ENCODE peak calls at places on chromosome 9, in five cellular contexts. W is HuH-7, D is HS-5, X is colonic mucosa, A is left ventricle myocardium inferior. H is an unnamed sample.

GRCh38 chr9:109317979-109318671 is 2.7 kb downstream of the EPB41L4B start:
- DNase-seq in D (no peak), A (no peak), X (no peak), W (no peak), H (no peak)

GRCh38 chr9:4550777-4551476 is 60.7 kb downstream of the SLC1A1 start:
- DNase-seq in A (no peak), X (no peak), D (no peak), W (no peak), H (no peak)

GRCh38 chr9:95726756-95727155 is 148.7 kb upstream of the ERCC6L2 start:
- DNase-seq in X (no peak), W (peak), D (peak), A (no peak), H (peak)

GRCh38 chr9:35659340-35659739 is 1.2 kb downstream of the CCDC107 start:
- DNase-seq in X (no peak), A (no peak), D (no peak), W (no peak), H (no peak)

GRCh38 chr9:92359380-92360007 is 33.7 kb downstream of the CENPP start:
- DNase-seq in A (no peak), W (no peak), X (no peak), D (no peak), H (no peak)

GRCh38 chr9:114560956-114561355 is 26.6 kb upstream of the ATP6V1G1 start:
- DNase-seq in W (no peak), D (no peak), X (no peak), A (no peak), H (no peak)

GRCh38 chr9:6414291-6414690 is 1.3 kb downstream of the UHRF2 start:
- DNase-seq in A (no peak), D (no peak), X (peak), W (no peak), H (peak)

GRCh38 chr9:99966001-99966400 is 59.5 kb downstream of the STX17 start:
- DNase-seq in A (no peak), D (no peak), X (no peak), W (no peak), H (no peak)

GRCh38 chr9:131927092-131927491 is 152.6 kb downstream of the MED27 start:
- DNase-seq in X (no peak), A (no peak), D (no peak), W (no peak), H (no peak)

GRCh38 chr9:88387733-88388202 is 476 bp upstream of the SPIN1 start:
- DNase-seq in X (peak), W (peak), A (peak), D (no peak), H (no peak)